ENCODE peak calls at places on chromosomes 13 and 19, in ten cellular contexts. Q is pancreas; H is thyroid gland; U is cardiac muscle cell; B is breast epithelium; O is heart left ventricle; J is ascending aorta; Y is thoracic aorta; I is sigmoid colon; R is CD4-positive, CD25-positive, alpha-beta regulatory T cell. S is an unnamed sample.

GRCh38 chr13:98823442-98823841 is 71.0 kb upstream of the SLC15A1 start:
- DNase-seq in O (no peak), B (no peak), I (no peak), R (no peak), U (no peak), J (no peak), Y (no peak), Q (no peak), H (no peak), S (no peak)

GRCh38 chr19:795691-796581 is 1.3 kb upstream of the PTBP1 start:
- DNase-seq in H (no peak), O (no peak), Y (no peak), J (no peak), Q (peak; percentile 81), I (no peak), B (no peak), R (no peak), U (no peak), S (no peak)

GRCh38 chr19:13764101-13764807 is at the start of gene MRI1:
- DNase-seq in U (peak; percentile 82), Q (peak; percentile 91), O (peak; percentile 80), B (peak; percentile 77), H (peak; percentile 79), J (no peak), Y (peak; percentile 29), I (peak; percentile 92), R (peak; percentile 65), S (peak; percentile 69)

GRCh38 chr19:4692275-4693077 is 22.3 kb upstream of the MYDGF start:
- DNase-seq in O (no peak), H (no peak), R (no peak), Y (no peak), B (no peak), Q (peak; percentile 55), I (no peak), J (no peak), U (no peak), S (no peak)

GRCh38 chr19:31504221-31504620 is 155.0 kb upstream of the TSHZ3 start:
- DNase-seq in J (no peak), Y (no peak), I (no peak), Q (no peak), U (no peak), B (no peak), H (no peak), O (no peak), R (no peak), S (no peak)

GRCh38 chr13:69477451-69477850 is 630.2 kb upstream of the ATXN8OS start:
- DNase-seq in H (no peak), I (no peak), Y (no peak), U (no peak), B (no peak), Q (no peak), J (no peak), R (no peak), O (no peak), S (no peak)

GRCh38 chr19:12913871-12914690 is 5.0 kb downstream of the SYCE2 start:
- DNase-seq in U (peak; percentile 75), J (no peak), H (peak; percentile 67), I (peak; percentile 74), O (no peak), R (peak; percentile 81), Y (no peak), B (no peak), Q (no peak), S (no peak)

GRCh38 chr13:70864731-70865130 is 756.5 kb upstream of the KLHL1 start:
- DNase-seq in Y (no peak), I (no peak), H (no peak), R (no peak), Q (no peak), J (no peak), U (no peak), O (no peak), B (no peak), S (no peak)

GRCh38 chr13:78993792-78994191 is 334.8 kb upstream of the OBI1 start:
- DNase-seq in J (no peak), Y (no peak), I (no peak), U (no peak), O (no peak), H (no peak), R (no peak), B (no peak), Q (no peak), S (peak; percentile 12)

DNA sequence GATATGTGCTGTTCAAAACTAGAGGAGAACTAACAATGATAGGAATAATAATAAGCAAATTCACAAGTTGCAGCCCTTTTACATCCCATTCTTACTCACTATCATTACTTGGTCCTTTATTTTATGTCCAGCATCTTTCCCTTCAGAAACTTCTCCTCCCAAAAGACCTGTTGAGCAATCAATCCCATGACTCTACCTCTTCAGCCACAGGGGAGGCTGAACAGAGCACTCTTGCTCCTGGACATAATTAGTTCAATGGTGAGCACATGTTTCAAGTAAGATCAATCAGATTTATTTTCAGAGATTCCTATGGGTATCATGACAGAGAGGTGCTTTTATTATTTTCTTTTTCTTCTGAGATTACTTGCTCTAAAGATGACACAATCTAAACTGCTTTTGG is 260.0 kb downstream of the COG6 start:
- DNase-seq in Y (no peak), U (no peak), H (no peak), I (no peak), R (no peak), Q (no peak), O (no peak), B (no peak), J (no peak), S (no peak)
- H3K4me1 ChIP-seq in Y (no peaks in the 10 kb centered on the region), U (peaks cover under 1% of the 10 kb centered on the region), H (no peaks in the 10 kb centered on the region), I (no peaks in the 10 kb centered on the region), R (no peaks in the 10 kb centered on the region), Q (no peaks in the 10 kb centered on the region), O (peaks cover 11% of the 10 kb centered on the region), B (no peaks in the 10 kb centered on the region), J (no peaks in the 10 kb centered on the region), S (no peaks in the 10 kb centered on the region)

GRCh38 chr13:72782717-72783116 is 784 bp downstream of the PIBF1 start:
- DNase-seq in Q (no peak), J (no peak), B (no peak), I (no peak), Y (no peak), U (peak; percentile 35), H (no peak), R (peak; percentile 15), O (no peak), S (peak; percentile 18)
- H3K4me3 ChIP-seq in Q (peak overlapping the region; percentile 94), J (peak overlapping the region; percentile 88), B (peak overlapping the region; percentile 94), I (peak overlapping the region; percentile 82), Y (peak overlapping the region; percentile 97), U (peak overlapping the region; percentile 82), H (peak overlapping the region; percentile 91), R (peak overlapping the region; percentile 90), O (peak overlapping the region; percentile 86), S (peak overlapping the region; percentile 76)

DNA sequence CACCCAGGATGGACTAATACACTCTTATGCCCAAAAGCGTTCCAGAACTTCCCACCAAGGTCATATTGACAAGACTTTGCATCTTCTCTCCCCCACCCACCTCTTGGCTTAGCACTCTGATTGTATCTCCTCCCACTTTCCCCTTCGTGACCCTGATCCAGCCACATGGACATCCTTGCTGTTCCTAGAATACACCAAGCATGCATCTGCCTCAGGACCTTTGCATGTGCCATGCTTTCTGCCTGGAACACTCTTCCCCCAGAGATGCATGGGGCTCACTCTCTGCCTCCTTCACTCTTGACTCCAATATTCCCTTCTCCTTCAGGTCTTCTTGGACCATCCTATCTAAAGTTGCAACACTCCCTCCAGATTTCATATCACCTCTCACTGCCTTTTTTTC is 16.2 kb upstream of the LAIR1 start:
- DNase-seq in H (no peak), O (no peak), R (no peak), U (no peak), Y (no peak), J (no peak), B (no peak), I (no peak), Q (no peak), S (no peak)
- H3K27me3 ChIP-seq in H (no peaks in the 10 kb centered on the region), O (peaks cover 24% of the 10 kb centered on the region), R (no peaks in the 10 kb centered on the region), U (peaks cover 3% of the 10 kb centered on the region), Y (no peaks in the 10 kb centered on the region), J (no peaks in the 10 kb centered on the region), B (peaks cover 18% of the 10 kb centered on the region), I (no peaks in the 10 kb centered on the region), Q (no peaks in the 10 kb centered on the region), S (peaks cover 3% of the 10 kb centered on the region)

GRCh38 chr19:10730932-10731331 is 13.1 kb downstream of the DNM2 start:
- DNase-seq in U (no peak), I (no peak), H (no peak), J (no peak), B (no peak), R (no peak), Q (no peak), O (no peak), Y (no peak), S (no peak)
- H3K4me1 ChIP-seq in U (no peaks in the 10 kb centered on the region), I (no peaks in the 10 kb centered on the region), H (peaks cover 2% of the 10 kb centered on the region), J (peaks cover 5% of the 10 kb centered on the region), B (no peaks in the 10 kb centered on the region), R (peaks cover 30% of the 10 kb centered on the region), Q (no peaks in the 10 kb centered on the region), O (peaks cover 59% of the 10 kb centered on the region), Y (peaks cover 40% of the 10 kb centered on the region), S (peaks cover 2% of the 10 kb centered on the region)

GRCh38 chr13:41313659-41314197 is 2.7 kb downstream of the NAA16 start:
- DNase-seq in I (no peak), R (no peak), U (no peak), H (no peak), B (no peak), J (no peak), O (no peak), Y (no peak), Q (no peak), S (no peak)

GRCh38 chr13:41311607-41312500 is 787 bp downstream of the NAA16 start:
- DNase-seq in J (no peak), O (peak; percentile 26), B (no peak), I (peak; percentile 68), H (peak; percentile 57), Q (no peak), U (peak; percentile 59), Y (peak; percentile 8), R (peak; percentile 66), S (peak; percentile 64)

GRCh38 chr13:41317243-41317642 is 6.2 kb downstream of the NAA16 start:
- DNase-seq in O (no peak), U (no peak), H (no peak), B (no peak), I (no peak), Q (no peak), R (no peak), J (no peak), Y (no peak), S (no peak)

GRCh38 chr13:41313117-41313516 is 2.0 kb downstream of the NAA16 start:
- DNase-seq in R (no peak), I (no peak), J (no peak), O (no peak), U (no peak), H (no peak), Q (no peak), B (no peak), Y (no peak), S (no peak)

DNA sequence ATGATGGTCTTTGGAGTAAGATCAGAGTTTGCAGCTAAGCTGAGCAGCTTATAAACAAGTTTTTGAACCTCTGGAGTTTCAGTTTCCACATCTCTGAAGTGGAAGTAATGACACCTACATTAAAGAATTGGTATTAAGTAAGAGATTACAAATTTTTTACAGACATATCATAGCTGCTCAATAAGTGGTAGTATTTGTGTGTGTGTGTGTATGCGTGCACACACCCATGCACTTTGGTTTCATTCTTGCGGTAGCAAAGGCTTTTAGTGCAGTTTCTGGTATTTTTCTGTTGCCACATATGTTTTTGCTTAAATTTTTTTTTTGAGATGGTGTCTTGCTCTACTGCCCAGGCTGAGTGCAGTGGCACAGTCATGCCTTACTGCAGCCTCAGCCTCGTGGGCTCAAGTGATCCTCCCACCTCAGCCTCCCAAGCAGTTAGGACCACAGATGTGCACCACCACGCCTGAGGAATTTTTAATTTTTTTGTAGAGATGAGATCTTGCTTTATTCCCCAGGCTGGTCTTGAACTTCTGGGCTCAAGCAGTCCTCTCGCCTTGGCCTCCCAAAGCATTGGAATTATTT is 4.5 kb downstream of the NAA16 start:
- DNase-seq in O (no peak), R (peak; percentile 63), B (no peak), Q (no peak), H (no peak), U (no peak), Y (no peak), I (no peak), J (no peak), S (no peak)
- H3K4me3 ChIP-seq in O (no peak overlapping the region), R (peak overlapping the region; percentile 98), B (no peak overlapping the region), Q (no peak overlapping the region), H (no peak overlapping the region), U (no peak overlapping the region), Y (no peak overlapping the region), I (no peak overlapping the region), J (no peak overlapping the region), S (no peak overlapping the region)

S was measured in HAP-1.